ENCODE peak calls at places on chromosome 2, in nine cellular contexts. D is IMR-90; J is CD8-positive, alpha-beta T cell; H is brain microvascular endothelial cell; Q is tibial artery; T is GM23248; E is left ventricle myocardium inferior; O is left lung; R is body of pancreas. U is an unnamed sample. For H3K27me3, the result is how much of the 10 kb centered on the place peaks cover.

GRCh38 chr2:21148718-21149117 is 24.9 kb downstream of the TDRD15 start:
- DNase-seq in D (no peak), J (no peak), H (no peak), Q (no peak), T (no peak), E (no peak), O (no peak), R (no peak), U (no peak)

GRCh38 chr2:63790913-63791312 is 50.8 kb upstream of the UGP2 start:
- DNase-seq in D (peak), J (no peak), H (peak), Q (no peak), T (peak), E (no peak), O (no peak), R (no peak), U (no peak)

GRCh38 chr2:236768393-236769140 is 198.9 kb downstream of the ACKR3 start:
- DNase-seq in D (peak), J (no peak), H (peak), Q (no peak), T (peak), E (no peak), O (no peak), R (no peak), U (no peak)

GRCh38 chr2:186098821-186099220 is 360.2 kb downstream of the FSIP2 start:
- DNase-seq in D (no peak), J (no peak), H (peak), Q (no peak), T (no peak), E (no peak), O (no peak), R (no peak), U (no peak)

GRCh38 chr2:154686162-154686561 is 12.3 kb upstream of the KCNJ3 start:
- DNase-seq in D (no peak), J (no peak), H (no peak), Q (no peak), T (no peak), E (no peak), O (no peak), R (no peak), U (no peak)

GRCh38 chr2:123101434-123101833 is 923.7 kb upstream of the CNTNAP5 start:
- DNase-seq in D (no peak), J (no peak), H (no peak), Q (no peak), T (no peak), E (no peak), O (no peak), R (no peak), U (no peak)

GRCh38 chr2:120964819-120965218 is 229.2 kb downstream of the GLI2 start:
- DNase-seq in D (peak), J (no peak), H (peak), Q (no peak), T (peak), E (no peak), O (no peak), R (no peak), U (no peak)

GRCh38 chr2:207478572-207478971 is 51.2 kb upstream of the CREB1 start:
- DNase-seq in D (no peak), J (no peak), H (no peak), Q (no peak), T (no peak), E (no peak), O (no peak), R (no peak), U (no peak)

GRCh38 chr2:159249955-159250723 is 36.4 kb downstream of the WDSUB1 start:
- DNase-seq in D (peak), J (no peak), H (peak), Q (peak), T (peak), E (no peak), O (peak), R (peak), U (peak)

GRCh38 chr2:11292464-11293255 is 51.8 kb downstream of the ROCK2 start:
- DNase-seq in D (peak), J (no peak), H (peak), Q (no peak), T (peak), E (no peak), O (no peak), R (no peak), U (no peak)

GRCh38 chr2:207477896-207478295 is 51.9 kb upstream of the CREB1 start:
- DNase-seq in D (no peak), J (no peak), H (no peak), Q (no peak), T (no peak), E (no peak), O (no peak), R (no peak), U (no peak)

GRCh38 chr2:88656690-88657089 is 29.4 kb upstream of the EIF2AK3 start:
- DNase-seq in D (peak), J (no peak), H (peak), Q (peak), T (peak), E (no peak), O (no peak), R (no peak), U (no peak)

GRCh38 chr2:237859082-237859433 is 365 bp upstream of the RAMP1 start:
- DNase-seq in D (no peak), J (no peak), H (no peak), Q (no peak), T (no peak), E (no peak), O (no peak), R (peak), U (no peak)

GRCh38 chr2:111213877-111214276 is 93.2 kb downstream of the BCL2L11 start:
- DNase-seq in D (no peak), J (no peak), H (no peak), Q (no peak), T (no peak), E (no peak), O (no peak), R (no peak), U (no peak)

GRCh38 chr2:205889073-205889472 is 196.9 kb downstream of the INO80D start:
- DNase-seq in D (peak), J (no peak), H (peak), Q (no peak), T (peak), E (no peak), O (no peak), R (no peak), U (no peak)

GRCh38 chr2:164145093-164145987 is 409.5 kb upstream of the FIGN start:
- DNase-seq in D (peak), J (no peak), H (peak), Q (no peak), T (peak), E (no peak), O (no peak), R (no peak), U (no peak)

GRCh38 chr2:234169676-234170075 is 119.2 kb downstream of the SPP2 start:
- DNase-seq in D (no peak), J (no peak), H (no peak), Q (no peak), T (no peak), E (no peak), O (no peak), R (no peak), U (no peak)
- H3K4me3 ChIP-seq in D (no peak), J (no peak), H (no peak), Q (no peak), T (no peak), E (no peak), O (no peak), R (no peak), U (no peak)

DNA sequence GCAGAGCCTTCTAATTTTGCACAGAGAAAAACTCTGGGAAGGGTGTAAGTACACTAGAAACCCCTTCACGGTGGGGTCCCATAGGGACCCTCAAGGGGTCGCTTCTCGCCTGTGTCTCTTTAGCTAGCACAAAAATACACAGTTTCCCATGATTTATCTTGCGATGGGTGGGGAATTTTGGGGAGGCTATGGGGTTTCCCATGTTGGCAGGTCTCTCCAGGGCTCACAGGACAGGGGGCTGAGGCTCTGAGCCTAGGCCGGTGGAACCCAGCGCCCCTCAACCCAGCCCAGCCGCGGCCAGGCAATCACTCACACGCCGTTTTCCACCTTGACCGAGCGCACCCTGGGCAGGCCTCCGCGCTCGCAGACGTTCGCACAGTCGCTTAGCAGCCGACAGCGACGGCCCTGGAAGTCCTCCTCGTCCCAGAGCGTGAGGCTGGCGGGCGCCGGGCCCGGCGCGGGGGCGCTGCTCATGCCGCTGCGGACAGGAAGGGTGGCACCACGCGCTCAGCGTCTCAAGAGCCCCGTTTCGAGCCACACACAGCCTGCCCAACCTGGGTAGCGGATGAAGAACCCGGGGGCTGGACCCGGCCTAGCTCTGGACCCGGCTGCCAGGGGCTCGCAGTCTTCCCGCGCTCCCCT is 398 bp downstream of the CRYBA2 start:
- DNase-seq in D (no peak), J (no peak), H (no peak), Q (no peak), T (peak), E (no peak), O (no peak), R (peak), U (no peak)
- H3K27me3 ChIP-seq in D (half or more), J (under half), H (half or more), Q (under half), T (half or more), E (half or more), O (half or more), R (under half), U (under half)

GRCh38 chr2:37191747-37192146 is 3.3 kb upstream of the SULT6B1 start:
- DNase-seq in D (no peak), J (no peak), H (no peak), Q (no peak), T (no peak), E (no peak), O (no peak), R (no peak), U (no peak)
- H3K27ac ChIP-seq in D (no peak), J (no peak), H (no peak), Q (no peak), T (no peak), E (no peak), O (no peak), R (no peak), U (no peak)

DNA sequence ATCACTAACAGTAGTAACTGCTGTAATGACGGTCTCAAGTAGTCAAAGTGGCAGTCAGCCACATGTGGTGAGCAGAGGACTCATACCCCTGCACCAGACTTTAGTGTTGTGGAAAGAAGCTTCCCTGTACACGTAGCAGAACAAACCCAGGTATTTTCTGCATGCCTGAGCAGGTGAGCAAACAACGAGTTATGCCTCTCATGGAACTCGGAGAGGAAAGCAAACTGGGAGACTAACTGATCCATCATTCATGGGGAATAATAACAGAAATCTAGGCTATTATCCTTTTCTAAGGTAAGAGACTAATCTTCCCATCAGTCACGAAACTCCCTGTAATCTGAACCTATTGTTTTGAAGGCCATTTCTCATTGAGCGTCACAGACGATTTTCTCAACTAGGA is 1495.2 kb upstream of the NXPH2 start:
- DNase-seq in D (no peak), J (no peak), H (no peak), Q (no peak), T (no peak), E (no peak), O (no peak), R (no peak), U (no peak)
- H3K4me3 ChIP-seq in D (no peak), J (no peak), H (no peak), Q (no peak), T (no peak), E (no peak), O (no peak), R (no peak), U (no peak)

U was measured in aorta.